ENCODE peak calls at places on chromosomes 2 and 18, in six cellular contexts. T is fibroblast of lung, H is Karpas-422, R is foreskin keratinocyte, C is brain microvascular endothelial cell, X is spleen. M is an unnamed sample. For H3K27me3, the result is how much of the 10 kb centered on the place peaks cover.

GRCh38 chr18:21053127-21053526 is 58.5 kb downstream of the ROCK1 start:
- DNase-seq in T (peak), C (peak), X (no peak), H (no peak), R (peak), M (no peak)

GRCh38 chr2:100214265-100214961 is 72.0 kb upstream of the AFF3 start:
- DNase-seq in H (peak), R (no peak), X (no peak), T (no peak), C (no peak), M (no peak)

GRCh38 chr2:119255760-119256573 is 32.3 kb downstream of the STEAP3 start:
- DNase-seq in X (no peak), H (no peak), C (peak), R (peak), T (peak), M (peak)

GRCh38 chr2:225002039-225002655 is 40.1 kb downstream of the DOCK10 start:
- DNase-seq in X (no peak), R (no peak), H (peak), T (peak), C (peak), M (peak)

GRCh38 chr2:98632351-98632750 is 24.0 kb downstream of the UNC50 start:
- DNase-seq in R (no peak), H (no peak), T (no peak), C (no peak), X (no peak), M (no peak)

GRCh38 chr18:7812431-7813063 is 245.4 kb downstream of the PTPRM start:
- DNase-seq in H (no peak), X (no peak), C (peak), R (peak), T (peak), M (no peak)

GRCh38 chr18:10249270-10249669 is 205.2 kb upstream of the APCDD1 start:
- DNase-seq in T (no peak), X (no peak), R (no peak), H (no peak), C (no peak), M (peak)

GRCh38 chr2:64210816-64211215 is 66.6 kb upstream of the PELI1 start:
- DNase-seq in H (no peak), T (no peak), R (peak), X (no peak), C (no peak), M (no peak)

GRCh38 chr2:231662028-231662810 is 46.1 kb upstream of the PTMA start:
- DNase-seq in R (peak), H (peak), T (peak), X (peak), C (peak), M (peak)

GRCh38 chr2:180124273-180124881 is 117.3 kb upstream of the CWC22 start:
- DNase-seq in H (peak), X (no peak), T (peak), R (peak), C (peak), M (peak)

GRCh38 chr2:159111346-159111922 is 143.0 kb downstream of the TANC1 start:
- DNase-seq in T (no peak), X (no peak), H (no peak), R (no peak), C (no peak), M (no peak)

GRCh38 chr2:178142274-178143065 is 30.2 kb downstream of the RBM45 start:
- DNase-seq in R (no peak), C (no peak), H (no peak), T (no peak), X (no peak), M (no peak)

GRCh38 chr2:150076281-150076680 is 411.2 kb downstream of the RND3 start:
- DNase-seq in H (no peak), C (peak), T (peak), R (peak), X (no peak), M (no peak)

GRCh38 chr2:43086451-43087221 is 139.8 kb downstream of the ZFP36L2 start:
- DNase-seq in R (peak), T (peak), X (no peak), H (no peak), C (peak), M (peak)

GRCh38 chr2:216139884-216140283 is 30.7 kb downstream of the XRCC5 start:
- DNase-seq in R (no peak), H (peak), X (no peak), T (no peak), C (no peak), M (peak)

GRCh38 chr2:159124931-159125467 is 156.6 kb downstream of the TANC1 start:
- DNase-seq in R (no peak), X (no peak), H (no peak), C (no peak), T (peak), M (no peak)

GRCh38 chr2:207315131-207315530 is 149.4 kb upstream of the KLF7 start:
- DNase-seq in T (peak), C (no peak), X (no peak), H (peak), R (no peak), M (no peak)

GRCh38 chr2:80238692-80239469 is 65.7 kb downstream of the LRRTM1 start:
- DNase-seq in T (peak), X (no peak), R (no peak), H (peak), C (no peak), M (peak)

GRCh38 chr18:68148862-68149261 is 566.0 kb downstream of the TMX3 start:
- DNase-seq in T (no peak), C (no peak), X (no peak), H (no peak), R (no peak), M (peak)

GRCh38 chr2:227482638-227483340 is 10.8 kb downstream of the AGFG1 start:
- DNase-seq in R (no peak), C (no peak), H (peak), X (no peak), T (peak), M (no peak)

GRCh38 chr2:208363485-208363884 is 43.1 kb upstream of the PTH2R start:
- DNase-seq in H (no peak), R (peak), C (peak), X (no peak), T (peak), M (no peak)

GRCh38 chr2:240458900-240459391 is 23.5 kb downstream of the GPC1 start:
- DNase-seq in T (no peak), X (peak), C (no peak), R (no peak), H (no peak), M (peak)

GRCh38 chr18:76953186-76953982 is 131.0 kb downstream of the ZNF236 start:
- DNase-seq in C (no peak), T (peak), H (no peak), R (no peak), X (no peak), M (no peak)

GRCh38 chr18:26663001-26663400 is 114.6 kb upstream of the KCTD1 start:
- DNase-seq in X (no peak), T (no peak), H (no peak), R (no peak), C (no peak), M (no peak)

GRCh38 chr2:74658516-74658915 is 4.5 kb downstream of the SEMA4F start:
- DNase-seq in R (no peak), T (peak), H (no peak), C (peak), X (no peak), M (no peak)

GRCh38 chr2:233384811-233385488 is 30.7 kb downstream of the DGKD start:
- DNase-seq in H (no peak), X (no peak), T (no peak), C (no peak), R (peak), M (peak)

GRCh38 chr2:172726172-172726735 is 9.4 kb upstream of the RAPGEF4 start:
- DNase-seq in H (no peak), X (no peak), R (no peak), T (peak), C (no peak), M (no peak)

GRCh38 chr2:43041167-43041566 is 185.2 kb downstream of the ZFP36L2 start:
- DNase-seq in T (peak), R (peak), C (no peak), X (peak), H (no peak), M (peak)

GRCh38 chr2:48169066-48169724 is 262.9 kb upstream of the FBXO11 start:
- DNase-seq in C (no peak), R (no peak), H (no peak), T (no peak), X (no peak), M (no peak)

GRCh38 chr18:45974088-45974536 is 7.0 kb upstream of the EPG5 start:
- DNase-seq in H (peak), T (peak), X (no peak), R (no peak), C (peak), M (peak)

GRCh38 chr2:120272763-120273481 is 20.3 kb downstream of the RALB start:
- DNase-seq in C (peak), R (no peak), T (peak), X (no peak), H (no peak), M (no peak)

GRCh38 chr18:75687626-75688025 is 260.1 kb upstream of the SMIM21 start:
- DNase-seq in T (peak), C (no peak), R (no peak), H (no peak), X (no peak), M (no peak)

GRCh38 chr2:237457388-237457941 is 29.6 kb upstream of the MLPH start:
- DNase-seq in T (no peak), H (no peak), X (no peak), C (no peak), R (no peak), M (no peak)

GRCh38 chr2:222052934-222053367 is 245.8 kb downstream of the PAX3 start:
- DNase-seq in R (no peak), C (no peak), H (no peak), X (no peak), T (no peak), M (peak)
- H3K27me3 ChIP-seq in R (half or more), C (under half), H (under half), X (under half), T (under half), M (half or more)

GRCh38 chr2:44929680-44930273 is 11.7 kb upstream of the SIX3 start:
- DNase-seq in R (no peak), H (no peak), C (no peak), X (no peak), T (no peak), M (peak)

GRCh38 chr2:44928660-44929471 is 12.6 kb upstream of the SIX3 start:
- DNase-seq in T (no peak), H (no peak), C (no peak), X (no peak), R (no peak), M (peak)

GRCh38 chr2:44932079-44932478 is 9.4 kb upstream of the SIX3 start:
- DNase-seq in H (no peak), C (no peak), X (no peak), T (no peak), R (no peak), M (peak)

GRCh38 chr2:44931177-44931795 is 10.2 kb upstream of the SIX3 start:
- DNase-seq in H (no peak), R (no peak), X (no peak), C (no peak), T (no peak), M (peak)

DNA sequence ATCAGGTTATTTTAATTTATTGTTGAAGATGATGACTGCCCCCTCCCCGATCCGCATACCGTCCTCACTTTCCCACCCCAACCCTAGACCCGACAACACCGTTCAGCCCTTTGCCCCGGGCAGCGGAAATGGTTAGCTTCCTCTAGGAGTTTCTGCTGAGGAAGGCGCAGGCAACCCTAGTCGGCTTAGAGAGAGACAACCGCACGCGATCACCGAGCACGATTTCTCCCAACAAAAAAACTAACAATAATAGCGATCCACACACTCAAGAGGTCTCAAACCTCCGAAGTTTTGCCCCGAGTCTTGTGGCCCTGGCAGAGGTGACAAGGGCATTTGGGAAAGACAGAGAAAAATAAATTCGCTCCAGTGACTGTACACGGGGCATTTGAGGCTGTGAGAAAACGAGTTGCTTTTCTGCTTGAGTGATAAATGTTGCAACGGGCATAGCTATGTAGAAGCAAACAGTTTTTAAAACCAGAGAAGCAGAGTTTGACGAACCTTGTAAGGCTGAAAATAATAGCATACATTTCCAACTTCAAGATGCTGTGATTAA is 11.2 kb upstream of the SIX3 start:
- DNase-seq in H (no peak), R (no peak), X (no peak), C (no peak), T (no peak), M (peak)
- H3K27me3 ChIP-seq in H (under half), R (half or more), X (under half), C (half or more), T (half or more), M (half or more)

GRCh38 chr2:26540306-26540705 is 62.4 kb upstream of the OTOF start:
- DNase-seq in C (no peak), T (no peak), R (no peak), H (no peak), X (peak), M (peak)

GRCh38 chr2:26542194-26542455 is 64.2 kb upstream of the OTOF start:
- DNase-seq in X (peak), H (no peak), T (no peak), R (no peak), C (no peak), M (peak)

GRCh38 chr2:26541401-26542193 is 63.7 kb upstream of the OTOF start:
- DNase-seq in H (no peak), C (no peak), R (no peak), X (peak), T (no peak), M (peak)

GRCh38 chr2:26540977-26541376 is 63.1 kb upstream of the OTOF start:
- DNase-seq in T (no peak), R (no peak), X (no peak), H (no peak), C (no peak), M (peak)

DNA sequence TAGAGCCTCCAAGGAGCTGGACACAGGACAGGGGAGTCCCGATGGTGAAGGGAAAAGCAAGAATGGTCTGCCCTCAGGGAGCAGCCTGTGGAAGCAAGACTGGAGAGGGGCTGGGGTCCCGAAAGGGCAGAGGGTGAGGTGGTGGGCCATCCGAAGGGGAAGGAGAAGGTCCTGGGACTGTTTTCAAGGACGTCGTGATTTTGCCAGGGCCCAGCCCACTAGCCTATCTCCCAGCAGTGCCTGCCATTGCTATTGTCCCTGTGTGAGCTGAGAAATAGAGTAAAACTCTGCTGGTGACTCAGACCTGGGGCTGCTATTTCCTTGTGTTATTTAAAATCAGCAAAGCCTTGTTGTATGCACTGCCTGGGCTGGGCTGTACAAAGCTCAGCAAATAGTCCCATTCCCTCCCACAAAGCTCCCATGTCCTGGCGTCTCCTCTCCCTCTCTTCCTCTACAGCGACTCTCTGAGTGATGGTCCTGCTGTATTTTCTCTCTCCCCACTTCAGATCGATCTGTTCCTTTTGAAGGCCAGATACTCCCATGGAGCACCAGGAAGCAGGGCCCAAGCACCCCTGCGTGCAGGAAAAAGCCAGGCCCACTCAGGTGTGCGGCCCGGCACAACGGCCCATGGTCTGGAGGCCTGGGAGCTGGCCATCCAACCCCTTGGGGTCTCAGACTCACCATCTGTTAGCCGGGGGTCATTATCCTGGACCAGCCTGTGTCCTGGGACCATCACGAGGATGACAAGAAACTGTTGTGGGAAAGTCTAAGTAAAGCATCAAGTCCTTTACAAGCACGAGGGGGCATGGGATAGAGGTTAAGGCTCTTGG is 65.0 kb upstream of the OTOF start:
- DNase-seq in C (no peak), T (no peak), X (peak), H (no peak), R (no peak), M (peak)
- H3K27me3 ChIP-seq in C (under half), T (under half), X (under half), H (under half), R (under half), M (under half)

GRCh38 chr18:37322497-37323035 is 243.0 kb downstream of the CELF4 start:
- DNase-seq in H (peak), R (no peak), C (peak), X (no peak), T (peak), M (peak)
- H3K27me3 ChIP-seq in H (under half), R (under half), C (under half), X (under half), T (under half), M (under half)

GRCh38 chr2:222305510-222306392 is 7.0 kb upstream of the PAX3 start:
- DNase-seq in H (peak), R (no peak), C (no peak), X (peak), T (peak), M (peak)
- H3K27me3 ChIP-seq in H (under half), R (half or more), C (half or more), X (under half), T (half or more), M (half or more)

GRCh38 chr2:236179653-236180500 is 11.7 kb upstream of the GBX2 start:
- DNase-seq in X (no peak), T (peak), R (peak), H (no peak), C (no peak), M (peak)
- H3K27me3 ChIP-seq in X (under half), T (under half), R (under half), H (under half), C (under half), M (half or more)

M was measured in endodermal cell.